ENCODE peak calls at places on chromosomes 5 and 9, in six cellular contexts. O, V, H, F, W and T are unnamed samples.

GRCh38 chr9:111163738-111164399 is 125.6 kb upstream of the LPAR1 start:
- DNase-seq in O (no peak), V (no peak), H (peak), F (no peak), W (no peak), T (peak)

GRCh38 chr9:93134018-93134739 is at the start of gene NINJ1:
- DNase-seq in O (peak), V (peak), H (peak), F (peak), W (peak), T (peak)

GRCh38 chr5:105903069-105903468 is 1767.7 kb downstream of the EFNA5 start:
- DNase-seq in O (no peak), V (no peak), H (no peak), F (no peak), W (peak), T (peak)

GRCh38 chr5:110738503-110738811 is 350 bp upstream of the SLC25A46 start:
- DNase-seq in O (peak), V (no peak), H (no peak), F (no peak), W (no peak), T (no peak)

GRCh38 chr9:101495810-101496209 is 37.8 kb upstream of the RNF20 start:
- DNase-seq in O (no peak), V (no peak), H (peak), F (no peak), W (peak), T (no peak)

GRCh38 chr5:83564069-83564749 is 92.7 kb downstream of the VCAN start:
- DNase-seq in O (no peak), V (no peak), H (peak), F (no peak), W (peak), T (peak)

GRCh38 chr5:137340899-137341298 is 158.2 kb downstream of the SPOCK1 start:
- DNase-seq in O (no peak), V (no peak), H (no peak), F (no peak), W (no peak), T (no peak)

GRCh38 chr9:32399110-32399815 is 14.8 kb downstream of the ACO1 start:
- DNase-seq in O (no peak), V (no peak), H (no peak), F (no peak), W (no peak), T (peak)

GRCh38 chr9:96139592-96140251 is 162.3 kb downstream of the HSD17B3 start:
- DNase-seq in O (peak), V (peak), H (peak), F (peak), W (peak), T (peak)

GRCh38 chr9:92563701-92564100 is 27.9 kb upstream of the ECM2 start:
- DNase-seq in O (no peak), V (no peak), H (peak), F (no peak), W (peak), T (no peak)

GRCh38 chr9:120475341-120475740 is 104.6 kb downstream of the CDK5RAP2 start:
- DNase-seq in O (no peak), V (no peak), H (peak), F (peak), W (peak), T (peak)

GRCh38 chr9:112135706-112136105 is 39.4 kb downstream of the SUSD1 start:
- DNase-seq in O (no peak), V (no peak), H (peak), F (no peak), W (peak), T (no peak)

GRCh38 chr9:26413625-26414024 is 479.0 kb downstream of the CAAP1 start:
- DNase-seq in O (no peak), V (no peak), H (no peak), F (no peak), W (no peak), T (no peak)

GRCh38 chr5:97478513-97478912 is 295.5 kb upstream of the RIOK2 start:
- DNase-seq in O (no peak), V (no peak), H (peak), F (no peak), W (no peak), T (peak)

GRCh38 chr9:122827759-122828090 is 663 bp downstream of the PDCL start:
- DNase-seq in O (no peak), V (no peak), H (peak), F (no peak), W (peak), T (peak)

GRCh38 chr9:93897075-93897970 is 57.8 kb downstream of the BARX1 start:
- DNase-seq in O (no peak), V (peak), H (no peak), F (no peak), W (no peak), T (no peak)

GRCh38 chr5:175902013-175902412 is 30.6 kb downstream of the CPLX2 start:
- DNase-seq in O (no peak), V (no peak), H (no peak), F (no peak), W (no peak), T (no peak)

GRCh38 chr5:160311491-160312138 is 749 bp downstream of the CCNJL start:
- DNase-seq in O (no peak), V (no peak), H (peak), F (peak), W (peak), T (no peak)

GRCh38 chr9:4207881-4208615 is 91.8 kb downstream of the GLIS3 start:
- DNase-seq in O (peak), V (peak), H (peak), F (no peak), W (peak), T (peak)

GRCh38 chr9:2297771-2298170 is 282.6 kb downstream of the SMARCA2 start:
- DNase-seq in O (no peak), V (no peak), H (peak), F (no peak), W (no peak), T (no peak)

GRCh38 chr9:117149996-117150395 is 264.9 kb downstream of the ASTN2 start:
- DNase-seq in O (no peak), V (no peak), H (no peak), F (no peak), W (no peak), T (no peak)

GRCh38 chr5:93874080-93874479 is 132.7 kb upstream of the POU5F2 start:
- DNase-seq in O (no peak), V (no peak), H (peak), F (no peak), W (peak), T (peak)

GRCh38 chr5:147686421-147686820 is 96.1 kb downstream of the JAKMIP2 start:
- DNase-seq in O (no peak), V (no peak), H (no peak), F (no peak), W (peak), T (peak)

GRCh38 chr5:1026700-1027621 is 18.4 kb downstream of the NKD2 start:
- DNase-seq in O (no peak), V (no peak), H (no peak), F (peak), W (no peak), T (no peak)

GRCh38 chr5:112692472-112692871 is 45.2 kb upstream of the APC start:
- DNase-seq in O (no peak), V (no peak), H (no peak), F (no peak), W (no peak), T (no peak)

GRCh38 chr5:135980650-135981049 is 25.9 kb upstream of the LECT2 start:
- DNase-seq in O (no peak), V (no peak), H (no peak), F (no peak), W (no peak), T (peak)

GRCh38 chr5:180194410-180195345 is 14.3 kb downstream of the RASGEF1C start:
- DNase-seq in O (no peak), V (no peak), H (no peak), F (no peak), W (no peak), T (no peak)

GRCh38 chr9:94933429-94933828 is 206.9 kb downstream of the AOPEP start:
- DNase-seq in O (no peak), V (no peak), H (no peak), F (no peak), W (peak), T (no peak)

GRCh38 chr5:75072066-75072465 is 19.7 kb upstream of the GCNT4 start:
- DNase-seq in O (no peak), V (no peak), H (no peak), F (no peak), W (no peak), T (no peak)

GRCh38 chr5:138246334-138246733 is 28.1 kb downstream of the GFRA3 start:
- DNase-seq in O (no peak), V (no peak), H (no peak), F (no peak), W (no peak), T (no peak)

GRCh38 chr9:20552874-20553624 is 69.2 kb downstream of the MLLT3 start:
- DNase-seq in O (no peak), V (no peak), H (peak), F (no peak), W (peak), T (peak)
- TF ChIP-seq CTCF in O (peak), V (peak), H (peak), F (no peak), W (no peak), T (peak)

GRCh38 chr9:12085401-12085800 is 607.8 kb upstream of the TYRP1 start:
- DNase-seq in O (no peak), V (no peak), H (no peak), F (no peak), W (no peak), T (no peak)
- H3K4me3 ChIP-seq in O (no peak), V (no peak), H (no peak), F (no peak), W (no peak), T (no peak)

GRCh38 chr9:89318123-89319014 is at the start of gene SECISBP2:
- DNase-seq in O (peak), V (peak), H (peak), F (peak), W (peak), T (peak)

GRCh38 chr9:89317282-89317681 is 1.0 kb upstream of the SECISBP2 start:
- DNase-seq in O (no peak), V (no peak), H (no peak), F (no peak), W (no peak), T (no peak)

GRCh38 chr9:89315482-89315881 is 2.8 kb upstream of the SECISBP2 start:
- DNase-seq in O (no peak), V (no peak), H (no peak), F (no peak), W (no peak), T (no peak)

GRCh38 chr9:89323257-89323841 is 5.0 kb downstream of the SECISBP2 start:
- DNase-seq in O (no peak), V (no peak), H (no peak), F (no peak), W (no peak), T (peak)

DNA sequence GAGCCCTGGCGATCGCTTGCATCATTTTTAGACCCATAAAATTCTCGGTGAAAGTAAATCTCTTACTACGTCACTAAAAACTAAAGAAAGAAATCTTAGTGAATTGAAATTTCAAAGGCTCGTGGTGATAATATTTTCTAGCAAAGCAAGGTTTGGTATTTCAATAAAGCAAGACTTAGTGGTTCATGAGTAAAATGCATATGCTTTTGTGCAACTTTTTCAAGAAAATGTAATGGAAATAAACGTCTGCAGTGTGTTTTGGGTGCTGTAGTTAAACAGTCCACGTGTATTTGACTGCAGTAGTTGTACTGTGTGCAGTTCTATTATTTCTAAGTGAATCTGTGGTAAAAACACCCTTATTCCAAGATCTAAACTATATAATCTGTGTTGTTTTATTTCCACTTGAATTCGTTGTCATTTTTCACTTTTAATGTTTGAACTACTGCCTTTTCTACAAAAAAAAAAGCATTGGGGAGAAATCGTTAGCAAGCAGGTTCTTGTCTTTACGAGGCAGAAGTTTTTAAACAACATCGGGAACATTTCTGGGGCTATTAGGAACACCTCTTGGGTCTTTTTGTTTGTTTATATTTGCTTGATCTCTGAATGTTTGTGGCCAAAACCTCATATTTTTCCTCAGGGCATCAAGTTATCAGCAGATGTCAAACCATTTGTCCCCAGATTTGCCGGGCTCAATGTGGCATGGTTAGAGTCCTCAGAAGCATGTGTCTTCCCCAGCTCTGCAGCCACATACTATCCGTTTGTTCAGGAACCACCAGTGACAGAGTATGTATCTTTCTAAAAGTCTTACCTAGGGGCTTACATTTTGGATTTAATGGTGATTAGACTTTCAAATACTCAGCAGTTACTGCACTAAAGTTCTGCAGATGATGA is 960 bp downstream of the SECISBP2 start:
- DNase-seq in O (no peak), V (no peak), H (no peak), F (no peak), W (no peak), T (no peak)
- TF ChIP-seq CTCF in O (peak), V (no peak), H (no peak), F (no peak), W (no peak), T (no peak)

GRCh38 chr9:72915659-72916058 is 37.2 kb downstream of the ALDH1A1 start:
- DNase-seq in O (no peak), V (no peak), H (no peak), F (no peak), W (no peak), T (no peak)

GRCh38 chr9:72921888-72922654 is 30.8 kb downstream of the ALDH1A1 start:
- DNase-seq in O (no peak), V (no peak), H (no peak), F (no peak), W (no peak), T (no peak)

GRCh38 chr9:72914750-72915149 is 38.1 kb downstream of the ALDH1A1 start:
- DNase-seq in O (no peak), V (no peak), H (no peak), F (no peak), W (no peak), T (no peak)

GRCh38 chr9:72919246-72919945 is 33.5 kb downstream of the ALDH1A1 start:
- DNase-seq in O (no peak), V (no peak), H (no peak), F (no peak), W (no peak), T (no peak)

DNA sequence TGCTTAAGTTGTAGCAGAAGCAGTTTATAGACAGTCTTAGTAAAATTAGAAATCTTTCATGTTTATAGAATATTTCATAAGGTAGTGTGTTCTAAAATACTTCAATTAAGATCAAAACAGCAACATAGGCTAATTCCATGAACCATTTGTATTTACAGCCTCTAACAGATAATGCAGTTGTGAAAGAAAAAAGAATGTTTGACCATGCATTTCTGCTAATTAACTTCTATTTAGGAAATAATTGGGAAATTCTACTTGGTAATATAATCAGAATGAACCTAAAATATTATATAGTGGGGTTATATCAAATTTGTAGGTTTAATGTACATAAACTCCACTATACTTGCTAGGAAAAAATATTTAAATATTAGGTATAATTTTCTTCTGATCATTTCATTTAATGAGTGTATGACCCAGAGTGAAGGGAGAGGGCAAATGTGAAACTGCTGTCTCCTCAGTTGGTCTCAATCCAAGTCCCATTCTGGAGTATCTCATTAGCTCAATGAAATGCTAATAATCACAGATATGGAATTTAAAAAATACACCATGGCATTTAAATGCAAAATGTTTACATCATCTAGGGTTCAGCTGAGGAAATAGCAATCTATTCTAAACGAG is 34.9 kb downstream of the ALDH1A1 start:
- DNase-seq in O (no peak), V (no peak), H (no peak), F (no peak), W (no peak), T (no peak)
- H3K4me3 ChIP-seq in O (no peak), V (no peak), H (no peak), F (no peak), W (no peak), T (no peak)

GRCh38 chr9:18142964-18143363 is 331.0 kb upstream of the ADAMTSL1 start:
- DNase-seq in O (no peak), V (no peak), H (peak), F (no peak), W (no peak), T (peak)
- TF ChIP-seq CTCF in O (peak), V (no peak), H (peak), F (no peak), W (peak), T (peak)

GRCh38 chr5:123700624-123701023 is 188.6 kb downstream of the CSNK1G3 start:
- DNase-seq in O (no peak), V (no peak), H (peak), F (no peak), W (peak), T (peak)

GRCh38 chr5:123696948-123697347 is 185.0 kb downstream of the CSNK1G3 start:
- DNase-seq in O (peak), V (peak), H (peak), F (peak), W (no peak), T (peak)

GRCh38 chr5:123705741-123706140 is 193.8 kb downstream of the CSNK1G3 start:
- DNase-seq in O (no peak), V (no peak), H (peak), F (no peak), W (peak), T (peak)

GRCh38 chr5:123699571-123699970 is 187.6 kb downstream of the CSNK1G3 start:
- DNase-seq in O (no peak), V (no peak), H (no peak), F (no peak), W (no peak), T (no peak)

GRCh38 chr5:123701511-123702200 is 189.7 kb downstream of the CSNK1G3 start:
- DNase-seq in O (no peak), V (no peak), H (no peak), F (no peak), W (peak), T (no peak)
- H3K4me3 ChIP-seq in O (no peak), V (no peak), H (no peak), F (no peak), W (no peak), T (no peak)

GRCh38 chr9:212265-212664 is 2.4 kb upstream of the DOCK8 start:
- DNase-seq in O (no peak), V (no peak), H (no peak), F (no peak), W (no peak), T (no peak)

GRCh38 chr9:211036-211435 is 3.6 kb upstream of the DOCK8 start:
- DNase-seq in O (no peak), V (no peak), H (no peak), F (no peak), W (no peak), T (no peak)

GRCh38 chr9:215631-216155 is 1.0 kb downstream of the DOCK8 start:
- DNase-seq in O (no peak), V (no peak), H (no peak), F (no peak), W (no peak), T (no peak)

GRCh38 chr9:211557-211956 is 3.1 kb upstream of the DOCK8 start:
- DNase-seq in O (no peak), V (no peak), H (peak), F (no peak), W (no peak), T (peak)

DNA sequence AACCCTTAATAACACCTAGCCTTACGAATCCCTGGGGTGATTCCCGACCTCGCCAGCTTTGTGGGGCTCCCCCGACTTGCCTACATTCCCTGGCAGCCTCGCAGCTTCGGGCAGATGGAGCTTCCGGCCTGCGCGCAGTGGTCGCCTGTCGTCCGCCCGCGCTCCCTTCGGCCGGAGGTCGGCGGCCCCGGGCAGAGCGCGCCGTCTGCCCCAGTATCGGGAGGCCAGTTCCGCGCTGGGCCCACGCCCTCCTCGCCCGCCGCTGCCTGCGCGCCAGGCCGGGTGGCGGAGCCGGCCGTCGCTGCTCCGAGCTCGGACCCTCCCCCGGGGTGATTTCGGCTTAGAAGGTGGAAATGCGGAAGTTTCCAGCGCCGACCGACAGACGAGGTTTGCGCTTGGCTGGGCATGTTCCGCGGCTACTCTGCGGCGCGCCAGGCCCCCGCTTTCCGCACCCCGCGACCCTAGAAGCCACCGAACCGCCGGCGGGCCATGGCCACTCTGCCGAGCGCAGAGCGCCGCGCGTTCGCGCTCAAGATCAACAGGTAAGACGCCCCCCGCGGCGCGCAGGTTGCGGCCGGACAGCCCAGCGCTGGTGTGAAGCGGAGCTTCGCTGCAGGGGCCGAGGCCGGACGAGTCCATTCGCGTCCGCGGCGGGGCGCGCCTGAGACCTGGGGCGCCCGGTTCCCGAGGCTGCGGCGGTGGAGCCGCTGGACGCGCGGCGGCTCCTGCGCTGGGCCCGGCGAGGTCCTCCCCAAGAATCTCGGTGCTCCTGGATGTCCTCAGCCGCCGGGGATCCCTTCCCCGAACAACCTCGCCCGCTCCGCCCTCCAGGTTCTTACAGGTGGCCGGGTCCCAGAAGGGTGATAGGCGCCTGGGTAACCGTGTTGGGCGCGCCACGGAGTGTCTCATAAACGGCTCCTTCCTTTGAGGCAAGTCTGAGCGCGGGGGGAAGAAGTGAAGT is at the start of gene DOCK8:
- DNase-seq in O (no peak), V (peak), H (peak), F (peak), W (peak), T (peak)
- TF ChIP-seq CTCF in O (peak), V (no peak), H (no peak), F (no peak), W (no peak), T (no peak)